ENCODE peak calls at places on chromosomes 7 and 10, in five cellular contexts. T, X, Z, W and A are unnamed samples.

GRCh38 chr10:123043409-123043925 is 34.7 kb downstream of the ACADSB start:
- DNase-seq in T (peak; percentile 36), X (peak; percentile 65), Z (peak; percentile 78), W (peak; percentile 80), A (peak; percentile 82)

GRCh38 chr7:139629392-139630082 is 106.1 kb downstream of the CLEC2L start:
- DNase-seq in T (no peak), X (no peak), Z (no peak), W (no peak), A (no peak)

GRCh38 chr7:45718464-45719330 is 144.5 kb downstream of the ADCY1 start:
- DNase-seq in T (no peak), X (no peak), Z (no peak), W (no peak), A (no peak)

GRCh38 chr10:116475866-116476265 is 48.2 kb downstream of the PNLIPRP3 start:
- DNase-seq in T (no peak), X (no peak), Z (no peak), W (no peak), A (no peak)

GRCh38 chr7:91375378-91375777 is 111.1 kb downstream of the FZD1 start:
- DNase-seq in T (no peak), X (no peak), Z (no peak), W (no peak), A (no peak)

GRCh38 chr10:43369921-43370320 is 1.5 kb upstream of the FXYD4 start:
- DNase-seq in T (no peak), X (no peak), Z (no peak), W (no peak), A (no peak)

GRCh38 chr7:122989041-122989440 is 6.5 kb downstream of the TAS2R16 start:
- DNase-seq in T (no peak), X (no peak), Z (no peak), W (no peak), A (no peak)

GRCh38 chr10:131253931-131254865 is 57.3 kb downstream of the TCERG1L start:
- DNase-seq in T (no peak), X (no peak), Z (no peak), W (no peak), A (no peak)

GRCh38 chr10:27157150-27157549 is 2.0 kb downstream of the MASTL start:
- DNase-seq in T (no peak), X (no peak), Z (peak; percentile 8), W (no peak), A (no peak)

GRCh38 chr7:47258798-47259197 is 323.1 kb downstream of the TNS3 start:
- DNase-seq in T (no peak), X (no peak), Z (no peak), W (no peak), A (no peak)

GRCh38 chr10:34102237-34102673 is 712.8 kb downstream of the PARD3 start:
- DNase-seq in T (peak; percentile 53), X (no peak), Z (no peak), W (peak; percentile 37), A (no peak)

GRCh38 chr10:44747593-44748172 is 163.5 kb upstream of the TMEM72 start:
- DNase-seq in T (no peak), X (no peak), Z (no peak), W (no peak), A (no peak)

GRCh38 chr7:28409716-28410627 is 2.3 kb upstream of the CREB5 start:
- DNase-seq in T (peak; percentile 25), X (no peak), Z (peak; percentile 26), W (peak; percentile 63), A (no peak)

GRCh38 chr7:33547880-33548279 is 357.5 kb upstream of the BMPER start:
- DNase-seq in T (no peak), X (no peak), Z (no peak), W (no peak), A (no peak)

GRCh38 chr10:66629976-66630375 is 295.9 kb upstream of the LRRTM3 start:
- DNase-seq in T (no peak), X (no peak), Z (no peak), W (no peak), A (no peak)

GRCh38 chr10:29908977-29909376 is 150.4 kb downstream of the JCAD start:
- DNase-seq in T (no peak), X (no peak), Z (no peak), W (peak; percentile 19), A (no peak)

GRCh38 chr10:78520737-78521430 is 487.2 kb downstream of the RPS24 start:
- DNase-seq in T (peak; percentile 13), X (no peak), Z (peak; percentile 85), W (peak; percentile 78), A (peak; percentile 80)

GRCh38 chr7:96187735-96188622 is 133.9 kb downstream of the SLC25A13 start:
- DNase-seq in T (no peak), X (no peak), Z (no peak), W (peak; percentile 13), A (no peak)

GRCh38 chr10:105742184-105742583 is 1101.1 kb downstream of the SORCS3 start:
- DNase-seq in T (peak; percentile 23), X (no peak), Z (no peak), W (peak; percentile 22), A (no peak)

GRCh38 chr10:58464956-58465355 is 47.7 kb upstream of the BICC1 start:
- DNase-seq in T (no peak), X (no peak), Z (no peak), W (no peak), A (no peak)

DNA sequence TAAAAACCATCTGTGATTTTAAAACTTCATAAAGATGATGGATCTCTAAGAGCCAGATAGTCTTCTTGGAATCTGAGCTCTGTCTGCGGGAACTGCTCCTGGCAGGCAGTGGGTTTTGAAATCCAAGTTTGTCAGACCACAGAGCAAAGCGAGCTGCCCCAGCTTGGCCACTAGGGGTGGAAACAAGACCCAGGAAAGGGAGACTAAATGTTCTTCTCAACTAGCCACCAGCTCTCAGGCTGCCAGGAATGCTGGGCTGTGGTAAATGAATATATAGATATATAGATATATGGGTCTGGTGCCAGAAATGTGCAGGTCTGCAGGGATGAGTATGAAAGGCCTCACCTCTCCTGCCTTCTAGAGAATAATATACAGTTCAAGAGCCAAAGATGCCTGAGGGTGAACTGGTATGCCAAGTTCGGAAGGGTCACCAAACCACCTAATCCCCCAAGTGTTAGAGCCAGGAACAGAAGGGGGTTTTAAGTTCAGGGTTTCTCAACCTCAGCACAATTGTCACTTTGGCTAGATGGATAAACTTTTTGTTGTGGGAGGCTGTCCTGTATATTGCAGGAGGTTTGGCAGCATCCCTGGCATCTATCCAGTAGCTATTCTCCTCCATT is 208.7 kb downstream of the KCNMA1 start:
- DNase-seq in T (peak; percentile 29), X (no peak), Z (peak; percentile 62), W (peak; percentile 74), A (peak; percentile 26)
- TF ChIP-seq CTCF in T (peak; percentile 46), X (peak; percentile 31), Z (peak; percentile 43), W (peak; percentile 52), A (no peak)

GRCh38 chr7:22855049-22855392 is 32.4 kb upstream of the TOMM7 start:
- DNase-seq in T (no peak), X (no peak), Z (no peak), W (no peak), A (no peak)
- H3K27ac ChIP-seq in T (peak overlapping the region; percentile 85), X (peak overlapping the region; percentile 55), Z (peak overlapping the region; percentile 97), W (peak overlapping the region; percentile 66), A (peak overlapping the region; percentile 94)

GRCh38 chr10:110221721-110222261 is 14.4 kb downstream of the MXI1 start:
- DNase-seq in T (peak; percentile 54), X (peak; percentile 81), Z (peak; percentile 68), W (peak; percentile 89), A (peak; percentile 66)
- TF ChIP-seq CTCF in T (no peak), X (peak; percentile 25), Z (no peak), W (peak; percentile 47), A (peak; percentile 47)

GRCh38 chr10:124675261-124675660 is 68.9 kb downstream of the FAM53B start:
- DNase-seq in T (no peak), X (no peak), Z (no peak), W (no peak), A (no peak)
- H3K27ac ChIP-seq in T (no peak overlapping the region), X (no peak overlapping the region), Z (no peak overlapping the region), W (no peak overlapping the region), A (peak overlapping the region; percentile 13)

GRCh38 chr10:80596391-80597257 is 58.9 kb downstream of the SH2D4B start:
- DNase-seq in T (peak; percentile 36), X (peak; percentile 39), Z (peak; percentile 73), W (peak; percentile 44), A (peak; percentile 64)
- TF ChIP-seq CTCF in T (peak; percentile 82), X (peak; percentile 64), Z (peak; percentile 44), W (peak; percentile 45), A (peak; percentile 77)

DNA sequence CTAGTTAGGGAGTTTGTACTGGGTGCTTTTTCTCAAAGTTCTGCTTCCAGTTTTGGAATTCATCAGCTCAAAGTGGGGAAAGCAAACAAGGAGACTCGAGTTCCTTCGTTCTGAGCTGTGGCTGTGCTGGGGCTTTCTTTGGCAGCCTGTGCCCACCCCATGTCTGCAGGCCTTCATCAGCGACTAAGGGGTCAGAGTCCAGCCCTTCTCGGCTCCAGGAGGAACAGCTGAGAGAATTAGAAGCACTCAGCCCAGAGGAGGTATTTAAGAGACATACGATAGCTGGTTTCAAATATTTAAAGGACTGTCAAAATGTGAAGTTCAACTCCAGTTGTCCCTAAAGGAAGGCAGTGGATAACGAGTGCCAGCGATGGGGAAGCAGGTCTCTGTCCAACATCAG is 41.3 kb downstream of the SH3PXD2A start:
- DNase-seq in T (peak; percentile 64), X (no peak), Z (no peak), W (no peak), A (no peak)
- H3K27ac ChIP-seq in T (peak overlapping the region; percentile 77), X (no peak overlapping the region), Z (peak overlapping the region; percentile 80), W (peak overlapping the region; percentile 90), A (peak overlapping the region; percentile 25)

GRCh38 chr7:133344275-133344674 is 91.4 kb downstream of the EXOC4 start:
- DNase-seq in T (no peak), X (no peak), Z (no peak), W (no peak), A (peak; percentile 8)
- TF ChIP-seq CTCF in T (no peak), X (peak; percentile 49), Z (peak; percentile 56), W (peak; percentile 46), A (peak; percentile 40)